ENCODE peak calls at places on chromosomes 12 and 14, in five cellular contexts. V is activated CD4-positive, alpha-beta T cell treated with anti-CD3 and anti-CD28 coated beads, Interleukin-2, amount 10 ng/mL, durations not matched to agents 7 days and 5 days; P is heart right ventricle; J is EL; I is HepG2. X is an unnamed sample.

GRCh38 chr14:64758711-64759554 is 54.7 kb downstream of the PLEKHG3 start:
- DNase-seq in V (no peak), P (peak), J (peak), I (peak), X (no peak)

GRCh38 chr12:68267892-68268396 is 14.5 kb upstream of the IL22 start:
- DNase-seq in V (no peak), P (no peak), J (peak), I (no peak), X (no peak)

GRCh38 chr14:99590746-99591555 is 13.1 kb downstream of the CCDC85C start:
- DNase-seq in V (no peak), P (no peak), J (peak), I (no peak), X (no peak)

GRCh38 chr12:46555379-46555778 is 182.8 kb upstream of the SLC38A2 start:
- DNase-seq in V (no peak), P (no peak), J (peak), I (no peak), X (no peak)

GRCh38 chr14:99387880-99388279 is 92.8 kb downstream of the SETD3 start:
- DNase-seq in V (peak), P (no peak), J (no peak), I (no peak), X (no peak)

GRCh38 chr14:95138876-95139275 is 18.5 kb downstream of the DICER1 start:
- DNase-seq in V (no peak), P (no peak), J (no peak), I (no peak), X (no peak)

GRCh38 chr12:128817115-128818015 is 6.4 kb downstream of the SLC15A4 start:
- DNase-seq in V (no peak), P (peak), J (peak), I (no peak), X (peak)

GRCh38 chr14:59228416-59228815 is 39.9 kb downstream of the DAAM1 start:
- DNase-seq in V (no peak), P (no peak), J (no peak), I (no peak), X (no peak)

GRCh38 chr14:55354500-55354899 is 57.1 kb downstream of the ATG14 start:
- DNase-seq in V (peak), P (peak), J (peak), I (peak), X (no peak)

GRCh38 chr12:75705749-75706719 is 194.6 kb upstream of the KRR1 start:
- DNase-seq in V (no peak), P (peak), J (peak), I (no peak), X (peak)

GRCh38 chr14:61025239-61026223 is 44.5 kb downstream of the SLC38A6 start:
- DNase-seq in V (peak), P (peak), J (peak), I (peak), X (peak)

GRCh38 chr12:47835017-47835830 is 15.5 kb upstream of the HDAC7 start:
- DNase-seq in V (no peak), P (no peak), J (no peak), I (no peak), X (no peak)

GRCh38 chr12:104165801-104166200 is 27.8 kb upstream of the NFYB start:
- DNase-seq in V (no peak), P (peak), J (no peak), I (no peak), X (no peak)

GRCh38 chr12:93135286-93136239 is 206.5 kb upstream of the EEA1 start:
- DNase-seq in V (no peak), P (no peak), J (no peak), I (peak), X (no peak)

GRCh38 chr12:73413974-73414373 is 1123.7 kb upstream of the ATXN7L3B start:
- DNase-seq in V (no peak), P (no peak), J (no peak), I (no peak), X (no peak)

GRCh38 chr12:113891167-113891692 is 74.9 kb downstream of the RBM19 start:
- DNase-seq in V (no peak), P (no peak), J (no peak), I (no peak), X (no peak)

GRCh38 chr14:34013714-34014055 is 62.8 kb upstream of the EGLN3 start:
- DNase-seq in V (no peak), P (no peak), J (no peak), I (no peak), X (no peak)

GRCh38 chr14:50173891-50174290 is 57.5 kb downstream of the SOS2 start:
- DNase-seq in V (no peak), P (no peak), J (no peak), I (no peak), X (no peak)